ENCODE peak calls at places on chromosomes 16 and 17, in six cellular contexts. J, X, N, R, S and W are unnamed samples.

GRCh38 chr17:72030067-72030899 is 90.5 kb upstream of the SOX9 start:
- DNase-seq in S (peak), X (no peak), J (peak), N (no peak), R (peak), W (peak)

GRCh38 chr17:57948555-57949420 is 6.4 kb downstream of the CUEDC1 start:
- DNase-seq in J (peak), X (peak), S (peak), R (peak), N (no peak), W (no peak)

GRCh38 chr17:4973431-4973830 is 5.8 kb upstream of the SPAG7 start:
- DNase-seq in X (no peak), R (no peak), N (no peak), S (no peak), J (no peak), W (no peak)

GRCh38 chr17:76121932-76122383 is 18.4 kb upstream of the EXOC7 start:
- DNase-seq in R (no peak), S (no peak), N (peak), X (no peak), J (no peak), W (no peak)

GRCh38 chr16:17346774-17347569 is 123.8 kb downstream of the XYLT1 start:
- DNase-seq in R (no peak), J (no peak), S (no peak), X (no peak), N (no peak), W (no peak)

GRCh38 chr16:57113042-57113453 is 20.7 kb downstream of the CPNE2 start:
- DNase-seq in J (no peak), R (peak), S (peak), N (no peak), X (no peak), W (no peak)

GRCh38 chr17:44191941-44192496 is 5.2 kb downstream of the TMUB2 start:
- DNase-seq in J (no peak), N (no peak), X (no peak), R (no peak), S (no peak), W (no peak)

GRCh38 chr17:82023447-82024241 is 539 bp downstream of the LRRC45 start:
- DNase-seq in R (peak), N (no peak), J (no peak), S (no peak), X (peak), W (peak)

GRCh38 chr16:84949776-84950436 is 61.4 kb downstream of the ZDHHC7 start:
- DNase-seq in N (no peak), S (no peak), J (no peak), X (no peak), R (no peak), W (no peak)

GRCh38 chr16:23716484-23716883 is 3.5 kb upstream of the ERN2 start:
- DNase-seq in S (no peak), R (no peak), X (no peak), J (no peak), N (no peak), W (no peak)

GRCh38 chr16:69107311-69107962 is 2.0 kb downstream of the HAS3 start:
- DNase-seq in X (no peak), N (no peak), S (no peak), R (no peak), J (no peak), W (peak)

GRCh38 chr17:38584350-38584925 is 21.3 kb downstream of the SRCIN1 start:
- DNase-seq in N (peak), J (no peak), S (no peak), X (peak), R (peak), W (peak)

GRCh38 chr16:59510008-59510424 is 775.9 kb upstream of the GOT2 start:
- DNase-seq in N (no peak), J (no peak), X (no peak), S (no peak), R (no peak), W (no peak)

GRCh38 chr17:56834380-56835258 is 668 bp downstream of the DGKE start:
- DNase-seq in R (peak), X (peak), S (no peak), N (peak), J (no peak), W (peak)

GRCh38 chr16:29898786-29899515 is 399 bp downstream of the SEZ6L2 start:
- DNase-seq in X (no peak), N (no peak), J (no peak), S (no peak), R (no peak), W (peak)

GRCh38 chr17:42118545-42118944 is 2.6 kb downstream of the KAT2A start:
- DNase-seq in X (peak), S (no peak), R (peak), N (peak), J (no peak), W (peak)

GRCh38 chr17:27236710-27237315 is 57.1 kb upstream of the WSB1 start:
- DNase-seq in J (peak), N (peak), R (peak), S (peak), X (peak), W (peak)

GRCh38 chr16:79042886-79043285 is 557.7 kb downstream of the MAF start:
- DNase-seq in S (no peak), X (no peak), R (no peak), J (no peak), N (peak), W (no peak)

GRCh38 chr17:73388578-73388905 is 76.7 kb upstream of the CDC42EP4 start:
- DNase-seq in S (no peak), N (no peak), J (no peak), X (no peak), R (no peak), W (no peak)

GRCh38 chr16:15942901-15943690 is 6.3 kb upstream of the ABCC1 start:
- DNase-seq in N (no peak), X (no peak), R (no peak), J (no peak), S (no peak), W (no peak)

GRCh38 chr17:80546267-80546666 is 1.6 kb downstream of the RPTOR start:
- DNase-seq in N (no peak), R (no peak), J (no peak), S (no peak), X (peak), W (no peak)

GRCh38 chr17:8151120-8151640 is 1.0 kb downstream of the PER1 start:
- DNase-seq in R (peak), X (peak), N (peak), S (peak), J (peak), W (peak)

GRCh38 chr16:6483634-6484033 is 849.0 kb upstream of the RBFOX1 start:
- DNase-seq in S (no peak), N (no peak), R (no peak), X (no peak), J (no peak), W (peak)

GRCh38 chr17:41915566-41915965 is 3.2 kb downstream of the ACLY start:
- DNase-seq in J (no peak), R (no peak), S (no peak), N (no peak), X (no peak), W (no peak)

GRCh38 chr16:71628810-71629209 is 2.8 kb downstream of the MARVELD3 start:
- DNase-seq in N (no peak), X (no peak), S (peak), R (no peak), J (no peak), W (peak)

GRCh38 chr17:78763561-78763960 is 18.5 kb downstream of the CYTH1 start:
- DNase-seq in X (no peak), N (peak), R (peak), J (no peak), S (peak), W (no peak)

GRCh38 chr16:31071861-31072260 is 2.2 kb downstream of the ZNF668 start:
- DNase-seq in N (no peak), R (peak), X (peak), S (peak), J (no peak), W (no peak)

GRCh38 chr17:40551091-40551873 is 14.0 kb downstream of the CCR7 start:
- DNase-seq in J (peak), X (peak), N (peak), S (peak), R (peak), W (no peak)

GRCh38 chr17:927611-928461 is 51.7 kb downstream of the NXN start:
- DNase-seq in X (no peak), J (peak), R (peak), N (no peak), S (peak), W (no peak)

GRCh38 chr17:81118308-81119221 is 46.7 kb upstream of the PVALEF start:
- DNase-seq in S (no peak), N (no peak), R (no peak), J (no peak), X (no peak), W (no peak)

GRCh38 chr16:11079657-11080187 is 135.4 kb downstream of the CLEC16A start:
- DNase-seq in R (peak), N (no peak), S (peak), X (no peak), J (peak), W (no peak)

GRCh38 chr16:13421726-13422125 is 498.2 kb upstream of the ERCC4 start:
- DNase-seq in S (no peak), J (no peak), X (no peak), N (no peak), R (no peak), W (no peak)

GRCh38 chr17:66466421-66466820 is 164.0 kb downstream of the PRKCA start:
- DNase-seq in R (no peak), S (no peak), N (no peak), X (no peak), J (no peak), W (no peak)

DNA sequence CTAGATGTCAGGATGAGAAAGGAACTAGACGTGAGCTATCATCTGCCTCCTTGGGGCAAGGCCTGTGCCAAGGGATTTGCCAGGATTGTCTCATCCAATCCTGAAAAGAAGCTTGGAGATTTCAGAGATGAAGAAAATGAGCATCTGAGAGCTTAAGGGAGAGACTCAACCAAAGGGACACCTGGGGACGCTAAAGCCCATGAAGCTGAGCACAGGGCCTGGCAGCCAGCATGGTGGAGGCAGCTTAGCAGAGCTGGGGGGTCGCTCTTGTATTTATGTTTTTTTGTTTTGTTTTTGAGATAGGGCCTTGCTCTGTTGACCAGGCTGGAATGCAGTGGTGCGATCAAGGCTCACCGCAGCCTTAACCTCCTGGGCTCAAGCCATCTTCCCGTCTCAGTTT is 18.4 kb upstream of the GLIS2 start:
- DNase-seq in S (no peak), X (no peak), N (no peak), R (no peak), J (no peak), W (no peak)
- TF ChIP-seq CTCF in S (no peak), X (no peak), N (no peak), R (no peak), J (no peak), W (no peak)

GRCh38 chr16:20799599-20799998 is 6.7 kb downstream of the ERI2 start:
- DNase-seq in R (peak), N (no peak), X (peak), S (no peak), J (no peak), W (no peak)
- TF ChIP-seq CTCF in R (peak), N (no peak), X (peak), S (peak), J (peak), W (no peak)

GRCh38 chr16:49643429-49644142 is 212.3 kb downstream of the ZNF423 start:
- DNase-seq in J (no peak), S (peak), R (peak), N (no peak), X (no peak), W (no peak)

GRCh38 chr16:49645263-49645662 is 210.6 kb downstream of the ZNF423 start:
- DNase-seq in R (no peak), S (no peak), J (no peak), X (no peak), N (no peak), W (no peak)

GRCh38 chr16:49640606-49641005 is 215.3 kb downstream of the ZNF423 start:
- DNase-seq in N (no peak), J (no peak), S (no peak), X (no peak), R (no peak), W (no peak)

GRCh38 chr16:49641250-49641649 is 214.7 kb downstream of the ZNF423 start:
- DNase-seq in N (no peak), X (no peak), S (no peak), R (no peak), J (no peak), W (no peak)

GRCh38 chr16:49644143-49644460 is 211.8 kb downstream of the ZNF423 start:
- DNase-seq in S (peak), R (no peak), N (no peak), X (no peak), J (no peak), W (no peak)
- TF ChIP-seq CTCF in S (peak), R (no peak), N (no peak), X (no peak), J (peak), W (no peak)

GRCh38 chr17:48586355-48586924 is 3.6 kb downstream of the HOXB3 start:
- DNase-seq in J (no peak), X (no peak), N (no peak), S (no peak), R (peak), W (no peak)

GRCh38 chr17:48587276-48588073 is 2.6 kb downstream of the HOXB3 start:
- DNase-seq in N (no peak), R (peak), X (no peak), J (no peak), S (no peak), W (no peak)

GRCh38 chr17:48588519-48588918 is 1.5 kb downstream of the HOXB3 start:
- DNase-seq in N (no peak), R (peak), S (no peak), J (no peak), X (no peak), W (no peak)

GRCh38 chr17:48589060-48589830 is 796 bp downstream of the HOXB3 start:
- DNase-seq in X (no peak), J (no peak), S (no peak), R (peak), N (no peak), W (no peak)

GRCh38 chr17:48588074-48588415 is 2.0 kb downstream of the HOXB3 start:
- DNase-seq in R (no peak), S (no peak), X (no peak), J (no peak), N (no peak), W (no peak)
- TF ChIP-seq CTCF in R (no peak), S (no peak), X (no peak), J (no peak), N (no peak), W (no peak)

GRCh38 chr17:6306820-6307219 is 128.1 kb downstream of the AIPL1 start:
- DNase-seq in N (no peak), X (no peak), R (no peak), J (no peak), S (no peak), W (no peak)

GRCh38 chr17:6304894-6305612 is 129.9 kb downstream of the AIPL1 start:
- DNase-seq in X (no peak), S (no peak), J (no peak), R (no peak), N (no peak), W (no peak)

GRCh38 chr17:6303664-6304063 is 131.3 kb downstream of the AIPL1 start:
- DNase-seq in S (peak), N (no peak), J (no peak), X (peak), R (no peak), W (peak)

DNA sequence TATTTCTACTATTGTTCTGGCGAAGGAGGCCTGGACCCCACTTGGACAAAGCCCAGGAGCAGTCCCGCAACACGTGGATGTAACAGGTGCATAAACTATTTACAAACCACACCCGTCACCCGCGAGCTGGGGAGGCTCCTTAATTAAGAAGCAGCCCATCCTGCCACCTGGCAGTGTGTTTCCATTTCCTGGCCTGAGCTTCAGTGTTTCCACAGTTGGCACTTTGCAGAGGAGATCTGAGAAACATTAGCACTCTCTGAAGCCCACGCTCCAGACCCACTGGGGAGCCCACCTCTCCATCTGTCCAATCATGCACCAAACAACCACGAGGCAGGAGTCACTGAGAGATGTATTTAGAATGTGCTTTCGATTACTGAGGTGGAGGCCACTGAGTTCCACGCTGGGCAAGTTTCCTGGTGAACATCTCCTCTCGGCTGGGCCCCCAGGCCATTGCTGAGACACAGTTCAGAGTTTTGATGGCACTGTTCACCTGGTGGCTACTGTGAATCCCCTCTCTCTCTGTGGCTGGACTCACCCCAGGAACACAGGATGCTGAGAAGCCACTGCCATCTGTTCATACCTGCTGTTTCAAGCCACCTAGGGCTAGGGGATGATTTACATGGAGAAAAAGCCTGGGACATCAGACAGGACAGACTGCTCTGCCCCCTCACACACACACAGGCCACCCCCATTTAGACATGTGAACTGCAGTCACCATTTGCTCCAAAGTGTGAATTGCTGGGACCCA is 129.1 kb downstream of the AIPL1 start:
- DNase-seq in R (no peak), J (no peak), N (no peak), S (no peak), X (no peak), W (no peak)
- TF ChIP-seq CTCF in R (no peak), J (no peak), N (no peak), S (no peak), X (no peak), W (no peak)

GRCh38 chr16:75695708-75696107 is 5.6 kb downstream of the DUXB start:
- DNase-seq in X (peak), S (no peak), N (no peak), R (no peak), J (no peak), W (no peak)
- TF ChIP-seq CTCF in X (peak), S (no peak), N (no peak), R (peak), J (no peak), W (no peak)

GRCh38 chr17:18183334-18184142 is at the start of gene ALKBH5:
- DNase-seq in N (peak), R (peak), X (peak), J (peak), S (peak), W (peak)

GRCh38 chr17:18185832-18186231 is 2.2 kb downstream of the ALKBH5 start:
- DNase-seq in N (no peak), J (no peak), S (no peak), X (peak), R (peak), W (no peak)

GRCh38 chr17:18182978-18183333 is 672 bp upstream of the ALKBH5 start:
- DNase-seq in X (peak), S (peak), N (peak), R (peak), J (peak), W (peak)

GRCh38 chr17:18185391-18185790 is 1.8 kb downstream of the ALKBH5 start:
- DNase-seq in X (no peak), J (no peak), R (peak), S (no peak), N (no peak), W (no peak)

DNA sequence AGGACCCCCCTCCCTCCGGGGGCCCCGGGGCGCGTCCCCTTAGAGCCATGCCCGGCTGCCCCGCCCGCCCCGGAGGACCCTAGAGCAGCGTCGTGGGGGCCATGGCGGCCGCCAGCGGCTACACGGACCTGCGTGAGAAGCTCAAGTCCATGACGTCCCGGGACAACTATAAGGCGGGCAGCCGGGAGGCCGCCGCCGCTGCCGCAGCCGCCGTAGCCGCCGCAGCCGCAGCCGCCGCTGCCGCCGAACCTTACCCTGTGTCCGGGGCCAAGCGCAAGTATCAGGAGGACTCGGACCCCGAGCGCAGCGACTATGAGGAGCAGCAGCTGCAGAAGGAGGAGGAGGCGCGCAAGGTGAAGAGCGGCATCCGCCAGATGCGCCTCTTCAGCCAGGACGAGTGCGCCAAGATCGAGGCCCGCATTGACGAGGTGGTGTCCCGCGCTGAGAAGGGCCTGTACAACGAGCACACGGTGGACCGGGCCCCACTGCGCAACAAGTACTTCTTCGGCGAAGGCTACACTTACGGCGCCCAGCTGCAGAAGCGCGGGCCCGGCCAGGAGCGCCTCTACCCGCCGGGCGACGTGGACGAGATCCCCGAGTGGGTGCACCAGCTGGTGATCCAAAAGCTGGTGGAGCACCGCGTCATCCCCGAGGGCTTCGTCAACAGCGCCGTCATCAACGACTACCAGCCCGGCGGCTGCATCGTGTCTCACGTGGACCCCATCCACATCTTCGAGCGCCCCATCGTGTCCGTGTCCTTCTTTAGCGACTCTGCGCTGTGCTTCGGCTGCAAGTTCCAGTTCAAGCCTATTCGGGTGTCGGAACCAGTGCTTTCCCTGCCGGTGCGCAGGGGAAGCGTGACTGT is 747 bp downstream of the ALKBH5 start:
- DNase-seq in X (peak), J (no peak), N (peak), S (no peak), R (peak), W (peak)
- TF ChIP-seq CTCF in X (peak), J (no peak), N (no peak), S (no peak), R (no peak), W (no peak)

GRCh38 chr16:87838643-87839541 is 30.4 kb downstream of the SLC7A5 start:
- DNase-seq in N (no peak), S (no peak), X (no peak), J (no peak), R (no peak), W (no peak)

GRCh38 chr16:87839542-87840461 is 29.5 kb downstream of the SLC7A5 start:
- DNase-seq in J (no peak), N (no peak), X (no peak), R (no peak), S (no peak), W (no peak)

GRCh38 chr16:87842209-87842869 is 27.0 kb downstream of the SLC7A5 start:
- DNase-seq in R (no peak), X (no peak), N (no peak), J (no peak), S (no peak), W (no peak)

GRCh38 chr16:87841608-87842208 is 27.6 kb downstream of the SLC7A5 start:
- DNase-seq in R (no peak), S (no peak), N (no peak), X (no peak), J (no peak), W (no peak)

GRCh38 chr16:87840462-87840978 is 28.8 kb downstream of the SLC7A5 start:
- DNase-seq in N (no peak), R (no peak), S (no peak), J (no peak), X (no peak), W (peak)
- TF ChIP-seq CTCF in N (no peak), R (no peak), S (no peak), J (no peak), X (no peak), W (no peak)